ENCODE peak calls at places on chromosome 18, in four cellular contexts. One of them, this sample, is unnamed. For H3K36me3 and H3K4me1, the result is how much of the 10 kb centered on the place peaks cover.

GRCh38 chr18:44229693-44230108 is 451.0 kb upstream of the SETBP1 start:
- DNase-seq in right lobe of liver: peak
- DNase-seq in GM23338: no peak
- DNase-seq in PC-9: no peak
- DNase-seq in this sample: no peak

GRCh38 chr18:75105551-75106254 is 103.2 kb downstream of the PTGR3 start:
- DNase-seq in right lobe of liver: peak
- DNase-seq in GM23338: no peak
- DNase-seq in PC-9: no peak
- DNase-seq in this sample: no peak

GRCh38 chr18:8800041-8800441 is 94.7 kb downstream of the MTCL1 start:
- DNase-seq in right lobe of liver: no peak
- DNase-seq in PC-9: no peak
- DNase-seq in GM23338: peak
- DNase-seq in this sample: no peak

GRCh38 chr18:58998421-58999203 is 133.9 kb downstream of the ZNF532 start:
- DNase-seq in PC-9: no peak
- DNase-seq in right lobe of liver: no peak
- DNase-seq in GM23338: no peak
- DNase-seq in this sample: no peak

GRCh38 chr18:36887055-36887570 is 58.2 kb downstream of the KIAA1328 start:
- DNase-seq in PC-9: no peak
- DNase-seq in GM23338: peak
- DNase-seq in right lobe of liver: no peak
- DNase-seq in this sample: no peak

GRCh38 chr18:8319798-8320477 is 289.3 kb upstream of the RAB12 start:
- DNase-seq in GM23338: no peak
- DNase-seq in PC-9: no peak
- DNase-seq in right lobe of liver: peak
- DNase-seq in this sample: no peak

GRCh38 chr18:72762505-72763122 is 105.2 kb downstream of the NETO1 start:
- DNase-seq in right lobe of liver: no peak
- DNase-seq in GM23338: peak
- DNase-seq in PC-9: peak
- DNase-seq in this sample: no peak

GRCh38 chr18:67500512-67500911 is 16.0 kb downstream of the DSEL start:
- DNase-seq in right lobe of liver: no peak
- DNase-seq in PC-9: no peak
- DNase-seq in GM23338: no peak
- DNase-seq in this sample: no peak

GRCh38 chr18:46398005-46398404 is 259.0 kb downstream of the LOXHD1 start:
- DNase-seq in GM23338: no peak
- DNase-seq in PC-9: no peak
- DNase-seq in right lobe of liver: no peak
- DNase-seq in this sample: no peak

GRCh38 chr18:75170916-75171315 is 38.0 kb downstream of the PTGR3 start:
- DNase-seq in PC-9: no peak
- DNase-seq in GM23338: peak
- DNase-seq in right lobe of liver: no peak
- DNase-seq in this sample: no peak

GRCh38 chr18:69216390-69216789 is 184.3 kb upstream of the DOK6 start:
- DNase-seq in right lobe of liver: no peak
- DNase-seq in GM23338: no peak
- DNase-seq in PC-9: no peak
- DNase-seq in this sample: no peak

GRCh38 chr18:6315556-6316331 is 99.0 kb downstream of the L3MBTL4 start:
- DNase-seq in PC-9: no peak
- DNase-seq in right lobe of liver: peak
- DNase-seq in GM23338: no peak
- DNase-seq in this sample: no peak

GRCh38 chr18:9724797-9725196 is 16.7 kb downstream of the RAB31 start:
- DNase-seq in right lobe of liver: peak
- DNase-seq in PC-9: no peak
- DNase-seq in GM23338: no peak
- DNase-seq in this sample: no peak

GRCh38 chr18:36744261-36744876 is 84.4 kb downstream of the TPGS2 start:
- DNase-seq in PC-9: no peak
- DNase-seq in GM23338: no peak
- DNase-seq in right lobe of liver: no peak
- DNase-seq in this sample: no peak

GRCh38 chr18:27312853-27313252 is 127.7 kb upstream of the CHST9 start:
- DNase-seq in right lobe of liver: no peak
- DNase-seq in GM23338: no peak
- DNase-seq in PC-9: no peak
- DNase-seq in this sample: no peak

GRCh38 chr18:32469190-32469611 is 1.5 kb downstream of the GAREM1 start:
- DNase-seq in right lobe of liver: peak
- DNase-seq in GM23338: no peak
- DNase-seq in PC-9: peak
- DNase-seq in this sample: no peak

GRCh38 chr18:22822024-22822423 is 111.1 kb upstream of the RBBP8 start:
- DNase-seq in GM23338: peak
- DNase-seq in PC-9: peak
- DNase-seq in right lobe of liver: no peak
- DNase-seq in this sample: no peak

GRCh38 chr18:41353726-41354125 is 601.3 kb upstream of the PIK3C3 start:
- DNase-seq in PC-9: no peak
- DNase-seq in GM23338: no peak
- DNase-seq in right lobe of liver: no peak
- DNase-seq in this sample: no peak

GRCh38 chr18:48676756-48677368 is 138.0 kb downstream of the CTIF start:
- DNase-seq in PC-9: no peak
- DNase-seq in GM23338: peak
- DNase-seq in right lobe of liver: no peak
- DNase-seq in this sample: peak

GRCh38 chr18:8508320-8508719 is 100.9 kb upstream of the RAB12 start:
- DNase-seq in GM23338: no peak
- DNase-seq in PC-9: no peak
- DNase-seq in right lobe of liver: no peak
- DNase-seq in this sample: no peak

GRCh38 chr18:58603365-58604067 is 25.4 kb downstream of the ALPK2 start:
- DNase-seq in right lobe of liver: no peak
- DNase-seq in GM23338: no peak
- DNase-seq in PC-9: no peak
- DNase-seq in this sample: no peak

GRCh38 chr18:46502444-46502843 is 154.6 kb downstream of the LOXHD1 start:
- DNase-seq in PC-9: no peak
- DNase-seq in right lobe of liver: no peak
- DNase-seq in GM23338: peak
- DNase-seq in this sample: no peak

GRCh38 chr18:66599190-66599589 is 4.7 kb downstream of the CDH19 start:
- DNase-seq in GM23338: no peak
- DNase-seq in right lobe of liver: no peak
- DNase-seq in PC-9: peak
- DNase-seq in this sample: no peak

GRCh38 chr18:57331718-57332117 is 20.6 kb upstream of the ST8SIA3 start:
- DNase-seq in PC-9: no peak
- DNase-seq in GM23338: no peak
- DNase-seq in right lobe of liver: no peak
- DNase-seq in this sample: no peak

GRCh38 chr18:69948919-69949537 is 1.4 kb upstream of the CD226 start:
- DNase-seq in GM23338: peak
- DNase-seq in PC-9: no peak
- DNase-seq in right lobe of liver: no peak
- DNase-seq in this sample: no peak

GRCh38 chr18:49968649-49969309 is 155.4 kb upstream of the ACAA2 start:
- DNase-seq in right lobe of liver: no peak
- DNase-seq in PC-9: no peak
- DNase-seq in GM23338: no peak
- DNase-seq in this sample: no peak

GRCh38 chr18:8084160-8084559 is 517.0 kb downstream of the PTPRM start:
- DNase-seq in PC-9: no peak
- DNase-seq in right lobe of liver: peak
- DNase-seq in GM23338: peak
- DNase-seq in this sample: no peak

DNA sequence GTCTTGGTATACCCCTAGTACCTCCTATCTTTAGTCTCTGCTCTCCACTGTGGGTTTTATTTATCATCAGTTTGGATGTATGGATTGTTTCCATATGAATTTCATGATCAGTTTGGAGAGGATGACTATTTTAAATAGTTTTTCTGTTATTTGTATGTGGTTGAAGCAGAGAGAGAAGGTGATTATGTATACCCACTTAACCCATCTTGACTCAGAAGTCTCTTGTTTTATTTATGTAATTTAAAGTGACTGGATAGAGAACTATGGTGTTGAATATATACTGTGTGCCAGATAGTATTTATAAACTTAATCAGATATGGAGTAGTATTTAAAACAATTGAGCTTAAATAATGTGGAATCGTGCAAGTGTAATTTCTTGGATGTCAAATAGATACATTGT is 39.9 kb downstream of the SMAD4 start:
- DNase-seq in PC-9: no peak
- DNase-seq in right lobe of liver: no peak
- DNase-seq in GM23338: no peak
- DNase-seq in this sample: no peak
- H3K36me3 ChIP-seq in PC-9: under half
- H3K36me3 ChIP-seq in right lobe of liver: under half
- H3K36me3 ChIP-seq in GM23338: under half
- H3K36me3 ChIP-seq in this sample: under half

GRCh38 chr18:55246278-55246677 is 287.0 kb upstream of the CCDC68 start:
- DNase-seq in GM23338: no peak
- DNase-seq in PC-9: no peak
- DNase-seq in right lobe of liver: no peak
- DNase-seq in this sample: no peak

GRCh38 chr18:55244520-55244919 is 285.3 kb upstream of the CCDC68 start:
- DNase-seq in GM23338: no peak
- DNase-seq in right lobe of liver: no peak
- DNase-seq in PC-9: no peak
- DNase-seq in this sample: no peak

GRCh38 chr18:55243255-55243654 is 284.0 kb upstream of the CCDC68 start:
- DNase-seq in right lobe of liver: no peak
- DNase-seq in PC-9: no peak
- DNase-seq in GM23338: no peak
- DNase-seq in this sample: no peak

GRCh38 chr18:55245200-55245599 is 285.9 kb upstream of the CCDC68 start:
- DNase-seq in GM23338: no peak
- DNase-seq in PC-9: no peak
- DNase-seq in right lobe of liver: no peak
- DNase-seq in this sample: no peak

GRCh38 chr18:55243852-55244251 is 284.6 kb upstream of the CCDC68 start:
- DNase-seq in GM23338: no peak
- DNase-seq in PC-9: no peak
- DNase-seq in right lobe of liver: no peak
- DNase-seq in this sample: no peak
- H3K4me1 ChIP-seq in GM23338: under half
- H3K4me1 ChIP-seq in PC-9: under half
- H3K4me1 ChIP-seq in right lobe of liver: under half
- H3K4me1 ChIP-seq in this sample: under half

GRCh38 chr18:79515944-79516351 is 120.2 kb downstream of the NFATC1 start:
- DNase-seq in right lobe of liver: peak
- DNase-seq in GM23338: no peak
- DNase-seq in PC-9: no peak
- DNase-seq in this sample: no peak

GRCh38 chr18:79516441-79516931 is 120.8 kb downstream of the NFATC1 start:
- DNase-seq in right lobe of liver: peak
- DNase-seq in GM23338: no peak
- DNase-seq in PC-9: no peak
- DNase-seq in this sample: peak

GRCh38 chr18:79518028-79518682 is 122.4 kb downstream of the NFATC1 start:
- DNase-seq in right lobe of liver: peak
- DNase-seq in GM23338: no peak
- DNase-seq in PC-9: no peak
- DNase-seq in this sample: no peak

GRCh38 chr18:79518683-79519128 is 123.0 kb downstream of the NFATC1 start:
- DNase-seq in PC-9: no peak
- DNase-seq in right lobe of liver: peak
- DNase-seq in GM23338: no peak
- DNase-seq in this sample: no peak

DNA sequence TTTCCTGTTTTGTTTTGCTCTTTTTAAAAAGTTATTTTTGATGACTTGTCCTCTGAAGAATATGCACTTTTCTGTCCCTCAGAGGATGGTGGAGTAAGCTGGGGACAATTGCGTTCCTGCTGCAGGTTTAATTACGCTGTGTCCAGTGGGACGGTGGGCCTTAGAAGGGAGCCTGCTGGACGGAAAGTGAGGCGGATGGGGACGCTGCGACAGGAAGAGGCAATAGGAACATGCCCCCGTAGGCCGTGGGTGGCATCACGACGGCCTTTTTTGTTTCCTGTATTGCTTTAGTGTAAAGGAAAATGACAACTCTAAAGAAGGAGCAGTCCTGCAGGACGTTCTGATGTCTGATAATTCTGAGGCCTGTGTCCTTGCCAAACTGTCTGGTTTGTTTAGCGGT is 121.6 kb downstream of the NFATC1 start:
- DNase-seq in PC-9: no peak
- DNase-seq in right lobe of liver: peak
- DNase-seq in GM23338: peak
- DNase-seq in this sample: no peak
- H3K27ac ChIP-seq in PC-9: no peak
- H3K27ac ChIP-seq in right lobe of liver: no peak
- H3K27ac ChIP-seq in GM23338: no peak
- H3K27ac ChIP-seq in this sample: peak

GRCh38 chr18:79496978-79497637 is 101.4 kb downstream of the NFATC1 start:
- DNase-seq in right lobe of liver: peak
- DNase-seq in PC-9: no peak
- DNase-seq in GM23338: no peak
- DNase-seq in this sample: no peak

GRCh38 chr18:79496237-79496977 is 100.7 kb downstream of the NFATC1 start:
- DNase-seq in PC-9: no peak
- DNase-seq in GM23338: no peak
- DNase-seq in right lobe of liver: peak
- DNase-seq in this sample: no peak

GRCh38 chr18:79493801-79494211 is 98.1 kb downstream of the NFATC1 start:
- DNase-seq in GM23338: no peak
- DNase-seq in right lobe of liver: peak
- DNase-seq in PC-9: no peak
- DNase-seq in this sample: no peak

GRCh38 chr18:79494936-79495335 is 99.2 kb downstream of the NFATC1 start:
- DNase-seq in GM23338: no peak
- DNase-seq in right lobe of liver: peak
- DNase-seq in PC-9: no peak
- DNase-seq in this sample: no peak

GRCh38 chr18:79495591-79496071 is 99.9 kb downstream of the NFATC1 start:
- DNase-seq in PC-9: no peak
- DNase-seq in GM23338: no peak
- DNase-seq in right lobe of liver: peak
- DNase-seq in this sample: no peak
- H3K36me3 ChIP-seq in PC-9: under half
- H3K36me3 ChIP-seq in GM23338: under half
- H3K36me3 ChIP-seq in right lobe of liver: under half
- H3K36me3 ChIP-seq in this sample: under half

This sample was measured in effector memory CD4-positive, alpha-beta T cell.